ENCODE peak calls at places on chromosomes 16 and 17, in six cellular contexts. O is H7, W is mesendoderm, P is pancreas, K is spleen, I is iPS DF 6.9. A is an unnamed sample.

GRCh38 chr17:73757324-73757942 is 113.2 kb upstream of the SDK2 start:
- DNase-seq in W (no peak), O (no peak), K (no peak), P (no peak), I (no peak), A (no peak)

GRCh38 chr17:47948706-47949196 is 7.4 kb downstream of the PNPO start:
- DNase-seq in O (no peak), I (no peak), P (peak; percentile 76), K (no peak), W (no peak), A (peak; percentile 51)

GRCh38 chr16:1950559-1950958 is 3.9 kb downstream of the RPL3L start:
- DNase-seq in K (no peak), W (no peak), O (no peak), I (no peak), P (no peak), A (no peak)

GRCh38 chr17:44360826-44361225 is 2.8 kb downstream of the FAM171A2 start:
- DNase-seq in I (no peak), W (peak; percentile 56), O (peak; percentile 86), K (no peak), P (no peak), A (peak; percentile 38)

GRCh38 chr16:77732241-77732946 is 10.1 kb downstream of the NUDT7 start:
- DNase-seq in P (no peak), K (no peak), I (no peak), O (no peak), W (no peak), A (no peak)

GRCh38 chr17:68328676-68329075 is 37.4 kb downstream of the ARSG start:
- DNase-seq in P (no peak), W (peak; percentile 91), K (no peak), I (no peak), O (no peak), A (peak; percentile 89)

GRCh38 chr17:33968350-33969044 is 286.6 kb upstream of the CCL2 start:
- DNase-seq in I (no peak), P (no peak), O (no peak), K (no peak), W (peak; percentile 84), A (no peak)

GRCh38 chr17:31582151-31582907 is 190.9 kb downstream of the RAB11FIP4 start:
- DNase-seq in W (no peak), I (no peak), O (no peak), K (peak; percentile 88), P (no peak), A (no peak)

GRCh38 chr16:26599786-26600107 is 467.0 kb upstream of the C16orf82 start:
- DNase-seq in K (no peak), O (peak; percentile 17), P (no peak), I (no peak), W (peak; percentile 76), A (no peak)

GRCh38 chr16:47967374-47967773 is 188.4 kb downstream of the ABCC12 start:
- DNase-seq in P (no peak), W (no peak), I (no peak), O (no peak), K (no peak), A (no peak)

GRCh38 chr16:77289331-77289809 is 90.2 kb downstream of the SYCE1L start:
- DNase-seq in I (no peak), O (no peak), K (no peak), W (peak; percentile 84), P (no peak), A (peak; percentile 94)

GRCh38 chr17:9230346-9230745 is 209.0 kb downstream of the NTN1 start:
- DNase-seq in K (peak; percentile 71), W (no peak), O (no peak), P (no peak), I (no peak), A (no peak)

GRCh38 chr17:60127068-60128064 is 22.4 kb upstream of the CA4 start:
- DNase-seq in W (no peak), K (peak; percentile 30), O (no peak), I (no peak), P (no peak), A (peak; percentile 16)

GRCh38 chr16:75095204-75095621 is 21.4 kb downstream of the LDHD start:
- DNase-seq in P (no peak), O (peak; percentile 59), W (no peak), I (no peak), K (no peak), A (no peak)

GRCh38 chr16:24976971-24977672 is 38.0 kb downstream of the ARHGAP17 start:
- DNase-seq in W (no peak), O (no peak), P (no peak), I (no peak), K (no peak), A (no peak)

GRCh38 chr16:86566966-86567700 is 504 bp downstream of the FOXC2 start:
- DNase-seq in K (peak; percentile 71), P (no peak), I (no peak), O (peak; percentile 89), W (peak; percentile 64), A (no peak)

GRCh38 chr17:44091200-44091997 is 20.9 kb downstream of the G6PC3 start:
- DNase-seq in I (no peak), K (no peak), P (no peak), W (no peak), O (peak; percentile 36), A (no peak)

GRCh38 chr17:40563371-40564052 is 1.8 kb downstream of the CCR7 start:
- DNase-seq in K (no peak), P (no peak), O (no peak), W (no peak), I (no peak), A (no peak)

GRCh38 chr17:49575524-49576120 is at the start of gene NXPH3:
- DNase-seq in K (peak; percentile 89), I (no peak), P (peak; percentile 60), W (peak; percentile 80), O (peak; percentile 95), A (peak; percentile 98)

GRCh38 chr16:52407778-52408177 is 139.2 kb downstream of the TOX3 start:
- DNase-seq in K (no peak), I (no peak), W (no peak), P (no peak), O (no peak), A (no peak)

GRCh38 chr17:42221886-42222745 is 27.8 kb upstream of the GHDC start:
- DNase-seq in O (peak; percentile 81), P (no peak), I (peak; percentile 55), K (no peak), W (peak; percentile 73), A (peak; percentile 44)

GRCh38 chr17:80611831-80612230 is 67.2 kb downstream of the RPTOR start:
- DNase-seq in K (no peak), W (no peak), O (no peak), P (no peak), I (no peak), A (no peak)

GRCh38 chr17:57987582-57988300 is at the start of gene VEZF1:
- DNase-seq in K (peak; percentile 96), I (no peak), W (peak; percentile 76), O (peak; percentile 96), P (peak; percentile 55), A (peak; percentile 86)

GRCh38 chr17:57986841-57987581 is 1.0 kb downstream of the VEZF1 start:
- DNase-seq in I (no peak), P (peak; percentile 59), K (peak; percentile 87), W (peak; percentile 84), O (peak; percentile 85), A (peak; percentile 55)

GRCh38 chr17:57984226-57984890 is 3.7 kb downstream of the VEZF1 start:
- DNase-seq in O (no peak), W (no peak), I (no peak), K (no peak), P (no peak), A (no peak)

GRCh38 chr17:57984936-57985674 is 2.9 kb downstream of the VEZF1 start:
- DNase-seq in K (no peak), W (no peak), P (no peak), I (no peak), O (no peak), A (no peak)

DNA sequence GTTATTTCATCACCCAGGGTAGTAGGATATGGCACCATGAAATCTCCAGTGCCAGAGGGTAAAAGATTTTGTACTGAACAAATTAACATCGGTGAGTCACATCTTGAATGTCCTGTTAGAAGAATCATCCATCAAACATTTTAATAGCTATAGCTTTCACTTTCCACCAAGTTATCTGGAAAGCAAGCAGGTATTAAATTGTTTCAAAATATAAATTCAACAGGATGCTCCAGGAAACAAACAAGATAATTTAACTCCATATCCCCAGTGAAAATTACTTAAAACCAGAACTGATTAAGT is 2.4 kb downstream of the VEZF1 start:
- DNase-seq in K (no peak), O (no peak), P (no peak), I (no peak), W (no peak), A (no peak)
- H3K4me3 ChIP-seq in K (no peak overlapping the region), O (no peak overlapping the region), P (no peak overlapping the region), I (no peak overlapping the region), W (no peak overlapping the region), A (no peak overlapping the region)

GRCh38 chr17:29114141-29114540 is 66.1 kb downstream of the MYO18A start:
- DNase-seq in K (no peak), P (no peak), W (no peak), O (no peak), I (no peak), A (no peak)

GRCh38 chr17:29117440-29117753 is 62.8 kb downstream of the MYO18A start:
- DNase-seq in K (no peak), P (no peak), I (no peak), W (no peak), O (no peak), A (no peak)

GRCh38 chr17:29116652-29117439 is 63.4 kb downstream of the MYO18A start:
- DNase-seq in P (peak; percentile 83), K (peak; percentile 95), O (peak; percentile 93), W (peak; percentile 86), I (peak; percentile 66), A (peak; percentile 79)

GRCh38 chr17:29115435-29115834 is 64.8 kb downstream of the MYO18A start:
- DNase-seq in P (no peak), W (no peak), O (no peak), K (no peak), I (no peak), A (no peak)

GRCh38 chr17:29115906-29116651 is 64.1 kb downstream of the MYO18A start:
- DNase-seq in P (no peak), I (peak; percentile 61), K (no peak), W (peak; percentile 89), O (peak; percentile 96), A (peak; percentile 62)
- H3K36me3 ChIP-seq in P (peaks cover 2% of the 10 kb centered on the region), I (no peaks in the 10 kb centered on the region), K (no peaks in the 10 kb centered on the region), W (no peaks in the 10 kb centered on the region), O (peaks cover 9% of the 10 kb centered on the region), A (peaks cover 11% of the 10 kb centered on the region)

DNA sequence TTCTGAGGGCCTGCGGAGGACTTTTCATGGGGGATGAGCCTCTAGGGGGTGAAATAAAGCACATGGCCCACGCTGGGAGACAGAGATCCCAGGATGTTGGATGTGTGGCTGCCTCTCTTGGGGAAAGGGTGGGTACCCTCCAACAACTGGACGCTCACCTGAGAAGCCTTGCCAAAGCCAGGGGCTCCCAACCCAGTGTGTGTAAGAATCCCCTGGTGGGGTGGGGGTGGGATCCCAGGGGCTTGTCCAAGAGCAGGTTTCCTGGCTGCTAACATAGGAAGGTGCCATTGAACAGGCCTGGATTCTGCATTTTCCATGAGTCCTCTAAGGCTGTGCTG is 587 bp downstream of the SNX20 start:
- DNase-seq in W (no peak), O (no peak), I (no peak), P (no peak), K (peak; percentile 74), A (no peak)
- H3K4me3 ChIP-seq in W (no peak overlapping the region), O (no peak overlapping the region), I (no peak overlapping the region), P (peak overlapping the region; percentile 25), K (peak overlapping the region; percentile 53), A (no peak overlapping the region)

DNA sequence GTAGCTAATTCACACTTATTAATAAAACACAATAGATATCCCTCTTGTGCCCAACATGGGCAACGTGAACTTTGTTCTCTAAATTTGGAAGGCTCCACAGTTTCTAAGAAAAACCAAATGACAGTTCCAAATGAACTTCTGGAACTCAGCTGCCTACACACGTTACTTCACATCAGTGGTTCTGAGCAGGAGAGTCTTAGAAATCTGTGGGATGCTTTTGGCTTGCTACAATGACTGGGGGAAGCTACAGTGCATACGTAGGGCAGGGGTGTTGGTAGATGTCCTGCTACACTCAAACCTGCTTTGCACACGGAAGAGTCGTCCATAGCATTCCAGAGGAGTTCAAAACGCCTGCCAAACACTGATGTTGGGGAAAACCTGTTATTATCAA is 8.0 kb downstream of the TXNDC11 start:
- DNase-seq in O (no peak), W (no peak), K (no peak), I (no peak), P (no peak), A (no peak)
- H3K36me3 ChIP-seq in O (peaks cover 6% of the 10 kb centered on the region), W (peaks cover 7% of the 10 kb centered on the region), K (no peaks in the 10 kb centered on the region), I (peaks cover 3% of the 10 kb centered on the region), P (peaks cover 3% of the 10 kb centered on the region), A (no peaks in the 10 kb centered on the region)

A was measured in Caco-2.